ENCODE peak calls at places on chromosomes 16 and 17, in five cellular contexts. One of them, this sample, is unnamed.

GRCh38 chr17:39928868-39929651 is 1.5 kb downstream of the LRRC3C start:
- DNase-seq in NCI-H1436: no peak
- DNase-seq in OCI-LY7: no peak
- DNase-seq in anterior cingulate cortex: no peak
- DNase-seq in heart right ventricle: no peak
- DNase-seq in this sample: no peak

GRCh38 chr17:82239401-82239925 is 10.6 kb downstream of the SLC16A3 start:
- DNase-seq in NCI-H1436: no peak
- DNase-seq in OCI-LY7: no peak
- DNase-seq in anterior cingulate cortex: no peak
- DNase-seq in heart right ventricle: no peak
- DNase-seq in this sample: no peak

GRCh38 chr16:13517856-13518255 is 402.1 kb upstream of the ERCC4 start:
- DNase-seq in NCI-H1436: peak; percentile 16
- DNase-seq in OCI-LY7: no peak
- DNase-seq in anterior cingulate cortex: no peak
- DNase-seq in heart right ventricle: no peak
- DNase-seq in this sample: no peak

GRCh38 chr17:1347681-1348318 is 52.2 kb downstream of the YWHAE start:
- DNase-seq in NCI-H1436: no peak
- DNase-seq in OCI-LY7: no peak
- DNase-seq in anterior cingulate cortex: no peak
- DNase-seq in heart right ventricle: peak; percentile 44
- DNase-seq in this sample: peak; percentile 49

GRCh38 chr16:15608398-15609285 is 34.3 kb downstream of the MARF1 start:
- DNase-seq in NCI-H1436: no peak
- DNase-seq in OCI-LY7: no peak
- DNase-seq in anterior cingulate cortex: no peak
- DNase-seq in heart right ventricle: no peak
- DNase-seq in this sample: no peak

GRCh38 chr16:35195173-35195863 is 1735.9 kb downstream of the TP53TG3F start:
- DNase-seq in NCI-H1436: no peak
- DNase-seq in OCI-LY7: no peak
- DNase-seq in anterior cingulate cortex: no peak
- DNase-seq in heart right ventricle: no peak
- DNase-seq in this sample: no peak

GRCh38 chr17:77092025-77092424 is 48.7 kb upstream of the SEC14L1 start:
- DNase-seq in NCI-H1436: no peak
- DNase-seq in OCI-LY7: no peak
- DNase-seq in anterior cingulate cortex: no peak
- DNase-seq in heart right ventricle: no peak
- DNase-seq in this sample: no peak

GRCh38 chr17:29369831-29370735 is 20.1 kb upstream of the TAOK1 start:
- DNase-seq in NCI-H1436: peak; percentile 75
- DNase-seq in OCI-LY7: peak; percentile 86
- DNase-seq in anterior cingulate cortex: no peak
- DNase-seq in heart right ventricle: peak; percentile 49
- DNase-seq in this sample: peak; percentile 66

GRCh38 chr17:41254861-41255260 is 323 bp upstream of the KRTAP9-9 start:
- DNase-seq in NCI-H1436: no peak
- DNase-seq in OCI-LY7: no peak
- DNase-seq in anterior cingulate cortex: no peak
- DNase-seq in heart right ventricle: no peak
- DNase-seq in this sample: no peak

GRCh38 chr16:31421587-31421986 is 6.6 kb downstream of the COX6A2 start:
- DNase-seq in NCI-H1436: no peak
- DNase-seq in OCI-LY7: no peak
- DNase-seq in anterior cingulate cortex: no peak
- DNase-seq in heart right ventricle: no peak
- DNase-seq in this sample: no peak

GRCh38 chr17:4082136-4082924 is 60.5 kb downstream of the ZZEF1 start:
- DNase-seq in NCI-H1436: no peak
- DNase-seq in OCI-LY7: no peak
- DNase-seq in anterior cingulate cortex: no peak
- DNase-seq in heart right ventricle: no peak
- DNase-seq in this sample: no peak

GRCh38 chr17:48259710-48260291 is 152.2 kb downstream of the SNX11 start:
- DNase-seq in NCI-H1436: peak; percentile 21
- DNase-seq in OCI-LY7: peak; percentile 41
- DNase-seq in anterior cingulate cortex: no peak
- DNase-seq in heart right ventricle: no peak
- DNase-seq in this sample: no peak

GRCh38 chr16:11679250-11679649 is 11.0 kb downstream of the SNN start:
- DNase-seq in NCI-H1436: no peak
- DNase-seq in OCI-LY7: no peak
- DNase-seq in anterior cingulate cortex: peak; percentile 30
- DNase-seq in heart right ventricle: no peak
- DNase-seq in this sample: no peak

GRCh38 chr17:79922798-79923197 is 83.6 kb upstream of the CBX4 start:
- DNase-seq in NCI-H1436: no peak
- DNase-seq in OCI-LY7: no peak
- DNase-seq in anterior cingulate cortex: no peak
- DNase-seq in heart right ventricle: no peak
- DNase-seq in this sample: no peak

GRCh38 chr16:71945616-71946015 is 50.3 kb downstream of the IST1 start:
- DNase-seq in NCI-H1436: no peak
- DNase-seq in OCI-LY7: no peak
- DNase-seq in anterior cingulate cortex: no peak
- DNase-seq in heart right ventricle: no peak
- DNase-seq in this sample: no peak

GRCh38 chr17:82645516-82645915 is 2.7 kb downstream of the WDR45B start:
- DNase-seq in NCI-H1436: no peak
- DNase-seq in OCI-LY7: no peak
- DNase-seq in anterior cingulate cortex: no peak
- DNase-seq in heart right ventricle: no peak
- DNase-seq in this sample: no peak

GRCh38 chr17:72219824-72220473 is 99.1 kb downstream of the SOX9 start:
- DNase-seq in NCI-H1436: no peak
- DNase-seq in OCI-LY7: no peak
- DNase-seq in anterior cingulate cortex: no peak
- DNase-seq in heart right ventricle: no peak
- DNase-seq in this sample: no peak

GRCh38 chr16:89484923-89485679 is 5.3 kb downstream of the ANKRD11 start:
- DNase-seq in NCI-H1436: no peak
- DNase-seq in OCI-LY7: peak; percentile 64
- DNase-seq in anterior cingulate cortex: no peak
- DNase-seq in heart right ventricle: no peak
- DNase-seq in this sample: no peak

GRCh38 chr17:63436523-63437110 is 9.5 kb downstream of the CYB561 start:
- DNase-seq in NCI-H1436: no peak
- DNase-seq in OCI-LY7: no peak
- DNase-seq in anterior cingulate cortex: peak; percentile 56
- DNase-seq in heart right ventricle: no peak
- DNase-seq in this sample: no peak

GRCh38 chr17:57834146-57834741 is 15.6 kb downstream of the MRPS23 start:
- DNase-seq in NCI-H1436: no peak
- DNase-seq in OCI-LY7: no peak
- DNase-seq in anterior cingulate cortex: peak; percentile 29
- DNase-seq in heart right ventricle: no peak
- DNase-seq in this sample: no peak

GRCh38 chr17:80443916-80444708 is 29.1 kb downstream of the ENDOV start:
- DNase-seq in NCI-H1436: peak; percentile 19
- DNase-seq in OCI-LY7: no peak
- DNase-seq in anterior cingulate cortex: no peak
- DNase-seq in heart right ventricle: no peak
- DNase-seq in this sample: no peak